ENCODE peak calls at places on chromosomes 2 and 18, in seven cellular contexts. L is endothelial cell, F is lower lobe of right lung, X is neural progenitor cell, Z is fibroblast of the aortic adventitia, D is stomach, N is bronchial epithelial cell. R is an unnamed sample.

GRCh38 chr2:144548088-144548487 is 28.2 kb upstream of the ZEB2 start:
- DNase-seq in L (no peak), F (no peak), X (no peak), Z (no peak), D (no peak), N (no peak), R (no peak)

GRCh38 chr18:68791801-68792200 is 6.1 kb upstream of the CCDC102B start:
- DNase-seq in L (no peak), F (no peak), X (no peak), Z (no peak), D (no peak), N (no peak), R (no peak)

GRCh38 chr18:3966985-3967856 is 487.9 kb downstream of the DLGAP1 start:
- DNase-seq in L (no peak), F (no peak), X (peak), Z (peak), D (no peak), N (peak), R (peak)

GRCh38 chr18:28766027-28766426 is 589.1 kb upstream of the CDH2 start:
- DNase-seq in L (no peak), F (no peak), X (no peak), Z (peak), D (no peak), N (no peak), R (no peak)

GRCh38 chr18:61998957-61999356 is 106.2 kb upstream of the RNF152 start:
- DNase-seq in L (no peak), F (no peak), X (no peak), Z (peak), D (no peak), N (peak), R (peak)

GRCh38 chr18:12422936-12423335 is 15.2 kb downstream of the PRELID3A start:
- DNase-seq in L (no peak), F (no peak), X (peak), Z (no peak), D (no peak), N (no peak), R (no peak)

GRCh38 chr18:70422061-70422965 is 133.5 kb downstream of the SOCS6 start:
- DNase-seq in L (no peak), F (peak), X (no peak), Z (peak), D (peak), N (peak), R (no peak)

GRCh38 chr2:213148572-213149331 is 2.7 kb downstream of the IKZF2 start:
- DNase-seq in L (no peak), F (no peak), X (no peak), Z (no peak), D (no peak), N (no peak), R (no peak)

GRCh38 chr2:50582164-50582563 is 449.8 kb downstream of the NRXN1 start:
- DNase-seq in L (no peak), F (no peak), X (no peak), Z (no peak), D (no peak), N (no peak), R (no peak)

GRCh38 chr2:140600116-140600515 is 1530.7 kb downstream of the LRP1B start:
- DNase-seq in L (no peak), F (no peak), X (no peak), Z (peak), D (no peak), N (peak), R (no peak)

GRCh38 chr18:35688757-35689156 is 107.2 kb downstream of the GALNT1 start:
- DNase-seq in L (no peak), F (no peak), X (no peak), Z (no peak), D (no peak), N (peak), R (no peak)

GRCh38 chr2:207248702-207249355 is 83.1 kb upstream of the KLF7 start:
- DNase-seq in L (no peak), F (no peak), X (no peak), Z (no peak), D (no peak), N (peak), R (no peak)

GRCh38 chr18:48952287-48953095 is 1.7 kb upstream of the SMAD7 start:
- DNase-seq in L (peak), F (peak), X (peak), Z (peak), D (peak), N (peak), R (no peak)

GRCh38 chr2:119487434-119488244 is 36.6 kb downstream of the SCTR start:
- DNase-seq in L (no peak), F (peak), X (no peak), Z (no peak), D (peak), N (no peak), R (no peak)

GRCh38 chr2:71833855-71834554 is 313.7 kb downstream of the CYP26B1 start:
- DNase-seq in L (no peak), F (no peak), X (no peak), Z (peak), D (no peak), N (no peak), R (no peak)

GRCh38 chr2:46270384-46270783 is 26.8 kb upstream of the EPAS1 start:
- DNase-seq in L (no peak), F (no peak), X (no peak), Z (peak), D (no peak), N (peak), R (no peak)

GRCh38 chr2:186695081-186695756 is 1.4 kb downstream of the FAM171B start:
- DNase-seq in L (no peak), F (no peak), X (no peak), Z (peak), D (no peak), N (peak), R (no peak)

GRCh38 chr2:15334650-15335326 is 226.3 kb downstream of the NBAS start:
- DNase-seq in L (no peak), F (no peak), X (no peak), Z (peak), D (no peak), N (peak), R (peak)

DNA sequence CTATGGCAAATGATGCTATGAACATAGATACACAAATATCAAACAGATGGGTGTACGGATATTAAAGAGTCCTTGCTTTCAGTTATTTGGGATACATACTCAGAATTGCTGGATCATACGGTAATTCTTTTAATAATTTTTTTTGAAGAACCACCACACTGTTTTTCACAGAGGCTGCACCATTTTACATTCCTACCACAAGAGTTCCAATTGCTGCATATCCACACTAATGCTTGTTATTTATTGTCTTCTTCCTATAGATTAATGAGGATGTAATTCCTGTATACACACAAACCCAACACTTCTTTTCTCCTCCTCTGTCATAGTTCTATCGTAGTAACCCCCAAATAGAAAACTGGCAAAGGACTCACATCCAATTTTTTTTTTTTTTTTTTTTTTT is 21.7 kb downstream of the CD302 start:
- DNase-seq in L (no peak), F (no peak), X (no peak), Z (no peak), D (no peak), N (no peak), R (no peak)
- TF ChIP-seq CTCF in L (peak), F (no peak), X (no peak), Z (peak), D (no peak), N (no peak), R (no peak)

GRCh38 chr2:7007846-7008741 is 90.9 kb downstream of the RNF144A start:
- DNase-seq in L (no peak), F (peak), X (no peak), Z (peak), D (peak), N (no peak), R (no peak)
- TF ChIP-seq CTCF in L (no peak), F (peak), X (no peak), Z (peak), D (peak), N (no peak), R (peak)

GRCh38 chr2:30110773-30111172 is 36.0 kb upstream of the YPEL5 start:
- DNase-seq in L (no peak), F (no peak), X (no peak), Z (no peak), D (no peak), N (peak), R (no peak)

GRCh38 chr2:30115981-30116285 is 30.9 kb upstream of the YPEL5 start:
- DNase-seq in L (no peak), F (no peak), X (no peak), Z (no peak), D (no peak), N (no peak), R (no peak)

GRCh38 chr2:30113617-30114293 is 33.1 kb upstream of the YPEL5 start:
- DNase-seq in L (no peak), F (no peak), X (no peak), Z (peak), D (no peak), N (peak), R (peak)

GRCh38 chr2:30109856-30110255 is 37.0 kb upstream of the YPEL5 start:
- DNase-seq in L (no peak), F (no peak), X (no peak), Z (no peak), D (no peak), N (peak), R (no peak)

DNA sequence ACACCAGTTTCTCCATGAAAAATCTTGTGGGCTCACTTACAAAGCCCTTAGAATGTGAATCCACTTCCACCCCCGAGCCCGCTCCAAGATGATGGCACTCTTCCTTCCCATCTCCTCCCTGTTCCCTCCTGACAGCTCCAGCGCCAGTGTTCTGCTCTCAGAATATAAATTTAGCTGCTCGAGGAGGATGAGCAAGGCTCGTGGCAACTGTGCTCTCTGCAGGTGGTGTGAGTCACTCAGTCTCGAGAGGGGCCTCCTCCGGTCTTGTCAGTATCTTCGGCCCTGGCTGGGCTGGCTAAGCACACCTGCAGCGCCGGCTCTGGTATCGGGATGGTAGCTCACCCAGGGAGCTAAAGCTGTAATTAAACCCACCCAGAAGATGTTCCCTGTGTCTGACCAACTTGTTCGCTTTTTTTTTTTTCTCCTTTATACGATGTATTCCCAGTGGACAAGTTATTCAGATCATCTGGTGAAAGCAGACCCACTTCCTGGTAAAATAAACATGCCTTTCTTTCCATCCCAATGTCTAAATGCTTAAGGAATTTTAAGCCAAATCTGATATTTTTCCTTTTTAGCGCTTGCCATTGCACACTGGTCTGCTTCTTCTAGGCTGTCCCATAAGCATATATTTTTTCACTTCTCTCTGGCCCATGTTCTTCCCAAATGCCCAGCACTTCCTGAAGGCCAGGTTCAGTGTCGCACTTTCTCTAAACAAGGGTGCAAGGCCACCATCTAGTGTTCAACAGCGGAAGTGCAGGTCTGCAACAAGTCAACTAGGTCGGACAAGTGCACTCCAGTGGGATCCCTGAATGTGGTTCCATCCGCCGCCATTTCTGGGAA is 31.4 kb upstream of the YPEL5 start:
- DNase-seq in L (peak), F (peak), X (peak), Z (peak), D (peak), N (peak), R (no peak)
- TF ChIP-seq CTCF in L (peak), F (peak), X (peak), Z (peak), D (peak), N (peak), R (peak)

DNA sequence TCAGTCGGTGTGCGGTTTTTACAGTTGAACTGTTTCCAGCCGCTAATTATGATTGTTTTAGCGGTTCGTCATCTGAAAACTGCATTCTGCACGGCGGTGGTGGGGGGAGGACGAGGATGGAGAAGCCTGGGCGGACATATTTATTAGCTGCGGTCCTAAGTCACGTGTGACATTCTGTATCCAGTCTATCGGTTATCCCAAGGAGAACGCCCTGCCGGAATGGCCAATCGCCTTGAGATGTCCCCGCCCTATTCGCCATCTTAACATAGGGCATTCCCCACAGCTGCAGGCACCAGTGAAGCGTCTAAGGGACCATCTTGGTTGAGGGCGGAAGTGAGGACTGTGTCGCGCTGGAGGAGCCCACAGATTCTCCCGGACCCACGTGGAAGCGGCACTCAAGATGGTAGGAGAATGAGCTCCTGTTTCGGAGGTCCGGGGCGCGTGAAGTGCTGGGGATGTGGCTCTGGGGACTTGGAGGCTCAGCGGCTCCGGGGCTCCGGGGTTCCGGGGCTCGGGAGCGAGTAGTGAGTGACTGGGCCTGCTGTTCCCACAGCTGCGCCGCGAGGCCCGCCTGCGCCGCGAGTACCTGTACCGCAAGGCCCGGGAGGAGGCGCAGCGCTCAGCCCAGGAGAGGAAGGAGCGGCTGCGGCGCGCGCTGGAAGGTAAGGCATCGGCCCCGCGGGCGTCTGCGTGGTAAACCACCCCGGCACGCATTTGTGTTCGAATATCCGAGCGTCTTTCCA is at the start of gene IMP4:
- DNase-seq in L (peak), F (peak), X (peak), Z (peak), D (peak), N (peak), R (peak)
- TF ChIP-seq CTCF in L (no peak), F (peak), X (peak), Z (peak), D (peak), N (peak), R (peak)

GRCh38 chr2:232321156-232321816 is 57.3 kb upstream of the ALPP start:
- DNase-seq in L (no peak), F (peak), X (peak), Z (no peak), D (peak), N (no peak), R (no peak)
- TF ChIP-seq CTCF in L (no peak), F (no peak), X (peak), Z (no peak), D (no peak), N (no peak), R (no peak)

GRCh38 chr18:1422634-1423033 is 518.0 kb downstream of the ADCYAP1 start:
- DNase-seq in L (no peak), F (no peak), X (no peak), Z (no peak), D (no peak), N (no peak), R (no peak)

DNA sequence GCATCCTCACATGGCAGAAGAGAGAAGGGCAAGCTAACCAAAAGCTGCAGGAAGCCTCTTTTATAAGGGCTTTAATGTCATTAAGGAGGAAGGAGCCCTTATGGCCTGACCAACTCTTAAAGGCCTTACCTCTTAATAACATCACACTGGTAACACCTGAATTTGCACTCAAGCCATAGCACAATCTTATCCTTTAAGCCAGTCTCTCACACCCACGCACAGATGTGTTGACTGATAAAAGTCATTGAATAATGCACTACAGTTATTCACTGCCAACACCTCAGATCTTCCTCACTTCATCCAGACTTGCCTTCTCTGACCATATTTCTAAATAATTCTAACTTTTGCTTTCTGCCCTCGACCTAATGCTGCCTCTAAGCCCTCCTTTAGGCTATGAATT is 516.8 kb downstream of the ADCYAP1 start:
- DNase-seq in L (no peak), F (no peak), X (no peak), Z (no peak), D (no peak), N (no peak), R (no peak)
- TF ChIP-seq CTCF in L (no peak), F (no peak), X (no peak), Z (no peak), D (no peak), N (no peak), R (no peak)

DNA sequence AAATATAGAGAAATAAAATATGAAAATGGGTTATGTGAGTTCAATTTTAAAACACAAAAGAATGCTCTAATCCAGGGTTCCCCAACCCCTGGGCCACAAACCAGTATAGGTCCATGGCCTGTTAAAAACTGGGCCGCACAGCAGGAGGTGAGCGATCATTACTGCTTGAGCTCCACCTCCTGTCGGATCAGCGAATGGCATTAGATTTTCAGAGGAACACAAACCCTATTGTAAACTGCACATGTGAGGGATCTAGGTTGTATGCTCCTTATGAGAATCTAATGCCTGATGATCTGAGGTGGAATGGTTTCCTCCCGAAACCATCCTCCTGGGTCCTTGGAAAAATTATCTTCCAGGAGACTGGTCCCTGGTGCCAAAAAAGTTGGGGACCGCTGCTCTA is 34.7 kb downstream of the TTR start:
- DNase-seq in L (no peak), F (no peak), X (no peak), Z (no peak), D (no peak), N (no peak), R (no peak)
- TF ChIP-seq CTCF in L (no peak), F (no peak), X (no peak), Z (no peak), D (no peak), N (no peak), R (no peak)

DNA sequence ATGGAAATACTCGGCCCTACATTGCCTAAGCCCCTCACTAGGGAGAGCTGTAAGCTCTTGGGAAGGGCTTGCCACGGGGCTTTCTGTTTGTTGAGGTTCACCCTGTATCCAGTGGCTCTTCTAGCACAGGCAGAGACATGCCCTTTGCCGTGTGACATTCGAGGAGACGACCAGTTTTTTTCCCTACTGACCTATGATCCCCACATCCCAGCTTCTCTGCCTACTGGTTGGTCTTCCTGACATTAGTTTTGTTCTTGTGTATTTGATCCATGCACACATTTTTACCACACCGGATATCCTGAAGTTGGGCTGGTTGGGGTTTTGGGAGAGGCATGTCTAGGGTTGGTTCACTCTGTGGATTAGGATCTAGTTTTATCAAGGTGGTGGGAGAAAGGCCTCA is 69.3 kb downstream of the NPAS2 start:
- DNase-seq in L (no peak), F (no peak), X (no peak), Z (no peak), D (no peak), N (peak), R (no peak)
- TF ChIP-seq CTCF in L (no peak), F (no peak), X (no peak), Z (no peak), D (no peak), N (no peak), R (no peak)

GRCh38 chr18:40529478-40529877 is 1425.6 kb upstream of the PIK3C3 start:
- DNase-seq in L (no peak), F (no peak), X (no peak), Z (no peak), D (no peak), N (peak), R (no peak)
- TF ChIP-seq CTCF in L (peak), F (no peak), X (peak), Z (no peak), D (no peak), N (peak), R (no peak)

R was measured in AG04449.